ENCODE peak calls at places on chromosomes 7 and 10, in six cellular contexts. X is Calu3, M is MM.1S, T is B cell, R is fibroblast of pulmonary artery, E is GM13977. U is an unnamed sample.

GRCh38 chr10:127612-128432 is 7.4 kb upstream of the ZMYND11 start:
- DNase-seq in X (no peak), M (no peak), T (peak), R (no peak), E (peak), U (peak)

GRCh38 chr7:41700044-41700471 is 2.8 kb downstream of the INHBA start:
- DNase-seq in X (no peak), M (no peak), T (no peak), R (no peak), E (no peak), U (no peak)

GRCh38 chr10:127155221-127155620 is 41.2 kb downstream of the INSYN2A start:
- DNase-seq in X (no peak), M (no peak), T (no peak), R (peak), E (no peak), U (no peak)

GRCh38 chr10:43785252-43785651 is 136.6 kb upstream of the ZNF32 start:
- DNase-seq in X (no peak), M (peak), T (no peak), R (peak), E (no peak), U (no peak)

GRCh38 chr7:121466455-121466854 is 70.3 kb upstream of the FAM3C start:
- DNase-seq in X (no peak), M (no peak), T (no peak), R (no peak), E (no peak), U (no peak)

GRCh38 chr10:17607603-17608332 is 9.4 kb downstream of the HACD1 start:
- DNase-seq in X (peak), M (peak), T (peak), R (peak), E (peak), U (no peak)

GRCh38 chr10:99548041-99548530 is 15.3 kb downstream of the NKX2-3 start:
- DNase-seq in X (no peak), M (peak), T (no peak), R (no peak), E (peak), U (peak)

GRCh38 chr7:44258423-44258760 is 57.6 kb downstream of the YKT6 start:
- DNase-seq in X (no peak), M (no peak), T (no peak), R (no peak), E (no peak), U (no peak)

GRCh38 chr10:91410638-91411367 is 659 bp downstream of the HECTD2 start:
- DNase-seq in X (no peak), M (peak), T (no peak), R (peak), E (peak), U (peak)

GRCh38 chr10:43040482-43041256 is 36.2 kb upstream of the RET start:
- DNase-seq in X (no peak), M (no peak), T (peak), R (no peak), E (no peak), U (no peak)

GRCh38 chr10:119270893-119271361 is 63.6 kb downstream of the GRK5 start:
- DNase-seq in X (peak), M (peak), T (no peak), R (peak), E (peak), U (peak)

GRCh38 chr7:158976468-158976848 is 120.1 kb downstream of the DYNC2I1 start:
- DNase-seq in X (no peak), M (no peak), T (no peak), R (no peak), E (no peak), U (peak)

GRCh38 chr7:109309790-109310189 is 740.1 kb downstream of the DNAJB9 start:
- DNase-seq in X (no peak), M (no peak), T (no peak), R (no peak), E (no peak), U (no peak)

GRCh38 chr10:131574363-131574706 is 262.8 kb upstream of the TCERG1L start:
- DNase-seq in X (no peak), M (no peak), T (no peak), R (no peak), E (no peak), U (no peak)

GRCh38 chr10:25101466-25101865 is 73.3 kb upstream of the GPR158 start:
- DNase-seq in X (no peak), M (no peak), T (no peak), R (peak), E (no peak), U (no peak)
- TF ChIP-seq CTCF in X (no peak), M (no peak), T (no peak), R (no peak), E (no peak), U (no peak)

GRCh38 chr7:131540491-131541162 is 15.8 kb downstream of the PODXL start:
- DNase-seq in X (no peak), M (no peak), T (no peak), R (no peak), E (no peak), U (no peak)
- TF ChIP-seq CTCF in X (no peak), M (no peak), T (no peak), R (no peak), E (no peak), U (no peak)

GRCh38 chr10:129446182-129446581 is 20.9 kb upstream of the MGMT start:
- DNase-seq in X (no peak), M (no peak), T (no peak), R (no peak), E (no peak), U (no peak)
- TF ChIP-seq CTCF in X (no peak), M (no peak), T (no peak), R (no peak), E (no peak), U (no peak)

GRCh38 chr7:80921130-80921529 is 2.3 kb upstream of the SEMA3C start:
- DNase-seq in X (peak), M (no peak), T (no peak), R (peak), E (no peak), U (no peak)

GRCh38 chr7:80916770-80917681 is 1.8 kb downstream of the SEMA3C start:
- DNase-seq in X (no peak), M (no peak), T (no peak), R (peak), E (no peak), U (no peak)

GRCh38 chr7:80922254-80923049 is 3.6 kb upstream of the SEMA3C start:
- DNase-seq in X (peak), M (no peak), T (no peak), R (no peak), E (no peak), U (no peak)

GRCh38 chr7:80918406-80918805 is 445 bp downstream of the SEMA3C start:
- DNase-seq in X (no peak), M (peak), T (no peak), R (no peak), E (peak), U (peak)

DNA sequence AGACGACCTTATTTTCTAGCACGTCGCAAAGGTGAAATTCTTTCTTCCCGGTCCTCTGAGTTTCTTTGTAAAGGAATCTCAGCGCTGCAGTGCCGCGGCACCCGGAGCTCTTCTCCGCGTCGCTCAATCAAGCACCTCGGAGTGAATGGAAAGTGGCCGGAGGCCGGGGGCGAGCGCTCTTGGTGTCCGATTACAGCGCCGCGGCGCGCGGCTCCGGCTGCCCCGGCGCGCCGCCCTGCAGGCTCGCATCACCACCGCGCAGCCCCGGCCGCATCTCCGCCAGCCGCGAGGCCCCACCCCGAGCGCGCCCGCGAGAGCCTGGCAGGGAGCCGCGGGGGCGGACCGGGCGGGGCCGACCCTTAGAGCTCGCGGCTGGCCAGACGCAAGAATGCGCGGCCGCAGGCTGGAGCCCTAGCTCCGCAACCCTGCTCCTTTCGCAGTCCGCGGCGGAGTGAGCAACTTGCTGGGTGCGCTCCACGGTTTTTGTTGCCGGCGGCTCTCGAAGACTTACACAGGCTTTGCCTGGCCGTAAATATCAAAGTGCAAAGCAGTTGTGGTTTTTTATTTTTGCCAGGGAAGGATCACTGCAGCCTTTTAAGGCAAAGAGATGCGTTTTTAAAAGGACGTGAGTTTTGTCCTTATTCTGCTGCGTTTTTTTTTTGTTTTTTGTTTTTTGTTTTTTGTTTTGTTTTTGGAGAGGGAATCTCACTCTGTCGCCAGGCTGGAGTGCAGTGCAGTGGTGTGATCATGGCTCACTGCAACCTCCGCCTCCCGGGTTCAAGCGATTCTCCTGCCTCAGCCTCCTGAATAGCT is at the start of gene SEMA3C:
- DNase-seq in X (peak), M (peak), T (peak), R (peak), E (peak), U (peak)
- TF ChIP-seq CTCF in X (no peak), M (no peak), T (no peak), R (peak), E (no peak), U (no peak)

GRCh38 chr10:117074621-117075020 is 63.4 kb downstream of the VAX1 start:
- DNase-seq in X (no peak), M (no peak), T (no peak), R (no peak), E (no peak), U (no peak)
- TF ChIP-seq CTCF in X (no peak), M (no peak), T (no peak), R (no peak), E (no peak), U (no peak)

DNA sequence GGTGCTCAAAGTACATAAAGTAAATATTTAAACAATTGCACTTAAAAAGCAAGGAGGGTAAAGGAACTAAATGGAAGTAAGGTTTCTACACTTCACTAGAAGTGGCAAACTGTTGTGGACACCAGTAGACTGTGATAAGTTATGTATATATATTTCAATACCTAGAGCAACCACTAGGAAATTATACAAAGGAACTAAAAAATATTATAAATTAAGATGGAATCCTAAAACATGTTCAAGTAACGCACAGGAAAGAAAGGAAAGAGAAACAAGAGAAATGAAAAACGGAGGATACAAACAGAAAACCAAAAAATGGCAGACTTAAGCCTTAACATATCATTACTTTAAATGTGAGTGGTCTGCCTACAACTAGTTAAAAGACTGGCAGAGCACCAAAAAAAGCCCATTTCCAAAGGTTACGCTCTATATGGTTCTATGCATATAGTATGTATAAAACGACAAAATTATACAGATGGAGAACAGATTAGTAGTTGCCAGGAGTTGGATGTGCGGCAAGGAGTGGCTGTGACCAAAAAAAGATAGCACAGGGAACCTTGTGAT is 19.0 kb downstream of the VPS41 start:
- DNase-seq in X (no peak), M (no peak), T (no peak), R (no peak), E (no peak), U (no peak)
- TF ChIP-seq CTCF in X (peak), M (peak), T (peak), R (peak), E (no peak), U (peak)

U was measured in activated CD8-positive, alpha-beta T cell treated with anti-CD3 and anti-CD28 coated beads for 36 hours.